ENCODE peak calls at places on chromosome 3, in nine cellular contexts. F, W, Y, M, T, Z, G, A and O are unnamed samples. For H3K36me3, the result is how much of the 10 kb centered on the place peaks cover.

GRCh38 chr3:55362206-55362960 is 124.7 kb downstream of the WNT5A start:
- DNase-seq in G (peak), A (no peak), M (peak), T (no peak), Z (no peak), W (no peak), Y (no peak), F (no peak), O (no peak)

GRCh38 chr3:171878441-171879225 is 35.5 kb downstream of the TMEM212 start:
- DNase-seq in A (peak), F (no peak), T (no peak), Y (no peak), M (no peak), Z (peak), G (peak), W (peak), O (no peak)

GRCh38 chr3:185935465-185936263 is 2.1 kb downstream of the TRA2B start:
- DNase-seq in Z (no peak), G (peak), F (no peak), T (peak), M (no peak), W (peak), Y (no peak), A (no peak), O (no peak)

GRCh38 chr3:42101481-42101880 is 10.3 kb downstream of the TRAK1 start:
- DNase-seq in F (no peak), A (no peak), G (no peak), M (no peak), W (no peak), Y (no peak), T (no peak), Z (peak), O (no peak)

GRCh38 chr3:41158947-41159346 is 40.4 kb upstream of the CTNNB1 start:
- DNase-seq in Z (no peak), A (no peak), T (no peak), W (no peak), F (no peak), M (no peak), G (peak), Y (no peak), O (no peak)

GRCh38 chr3:160678447-160678846 is 1.5 kb downstream of the ARL14 start:
- DNase-seq in A (peak), F (no peak), Z (peak), Y (no peak), M (no peak), T (no peak), W (peak), G (no peak), O (no peak)

GRCh38 chr3:66255865-66256264 is 35.1 kb downstream of the SLC25A26 start:
- DNase-seq in A (no peak), M (no peak), Z (peak), Y (no peak), G (no peak), T (peak), W (no peak), F (no peak), O (no peak)

GRCh38 chr3:94036909-94037507 is 8.6 kb upstream of the STX19 start:
- DNase-seq in Z (peak), Y (no peak), M (peak), T (peak), F (no peak), G (peak), W (peak), A (peak), O (no peak)

GRCh38 chr3:112132975-112133448 is at the start of gene GCSAM:
- DNase-seq in W (no peak), M (no peak), F (no peak), Y (peak), Z (no peak), T (peak), G (no peak), A (no peak), O (no peak)

GRCh38 chr3:73530030-73530411 is 94.7 kb downstream of the PDZRN3 start:
- DNase-seq in Z (peak), T (no peak), Y (no peak), W (no peak), M (peak), A (no peak), F (no peak), G (peak), O (no peak)

GRCh38 chr3:166902374-166902773 is 477.7 kb downstream of the ZBBX start:
- DNase-seq in W (no peak), A (no peak), F (no peak), M (no peak), G (no peak), Z (peak), T (peak), Y (no peak), O (no peak)

DNA sequence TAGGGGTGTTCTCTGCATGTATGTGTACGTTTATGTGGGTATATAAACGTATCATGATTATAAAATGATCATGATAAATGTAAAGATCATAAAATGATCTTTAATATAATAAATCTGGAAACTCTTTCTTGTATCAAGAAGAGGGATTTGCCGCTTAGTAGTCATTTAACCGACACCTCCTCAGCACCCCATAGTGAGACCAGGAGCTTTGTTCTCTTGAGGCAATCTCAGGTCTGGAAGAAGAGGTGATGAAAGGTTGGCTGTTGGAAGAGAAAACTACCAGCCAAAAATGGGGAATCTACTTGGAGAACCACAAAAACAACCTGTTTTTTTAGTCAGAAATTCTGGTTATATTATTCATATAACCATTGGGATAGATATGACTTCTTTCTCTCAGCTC is 38.7 kb downstream of the TGFBR2 start:
- DNase-seq in Z (no peak), Y (no peak), G (no peak), F (no peak), W (no peak), A (no peak), T (no peak), M (no peak), O (no peak)
- H3K27ac ChIP-seq in Z (no peak), Y (peak), G (no peak), F (no peak), W (no peak), A (no peak), T (no peak), M (peak), O (no peak)

DNA sequence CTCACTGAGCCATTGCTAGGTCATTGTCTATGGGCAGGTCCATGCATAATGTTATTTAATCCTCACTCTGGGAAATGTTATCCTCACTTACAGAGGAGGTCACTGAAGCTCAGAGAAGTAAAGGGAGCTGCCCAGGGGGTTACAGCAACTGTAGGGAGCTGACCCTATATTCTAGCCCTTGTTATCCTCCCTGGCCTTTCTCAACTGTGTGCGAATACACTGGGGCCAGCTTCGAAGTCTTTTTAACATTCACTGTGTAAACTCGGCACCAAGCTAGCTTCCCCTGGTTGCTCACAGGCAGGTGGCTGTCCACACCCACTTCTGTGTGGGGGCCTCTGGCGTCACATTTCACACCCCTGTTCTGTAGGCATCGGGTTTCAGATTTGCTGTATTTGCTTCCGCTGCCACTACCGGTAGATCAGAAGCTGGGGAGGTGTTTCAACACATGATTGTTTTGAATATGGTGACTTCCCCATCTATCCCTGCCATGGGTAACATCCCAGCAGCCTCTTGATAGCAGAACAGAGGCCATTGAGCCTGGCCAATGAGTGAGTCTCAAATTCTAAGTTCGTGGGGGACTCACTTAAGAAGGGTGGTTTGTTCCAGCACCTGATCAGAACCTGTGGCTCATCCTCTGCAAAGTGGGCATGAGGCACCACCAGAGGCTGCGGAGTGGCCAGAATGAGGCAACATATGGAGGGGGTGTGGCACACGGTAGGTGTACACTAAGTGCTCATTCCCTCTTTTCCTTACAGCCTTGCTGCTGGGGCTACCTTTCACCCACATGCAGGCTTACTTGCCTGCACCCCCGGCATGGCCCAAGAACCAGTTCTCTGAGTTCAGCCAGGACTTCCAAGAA is 61.6 kb downstream of the IQSEC1 start:
- DNase-seq in F (peak), M (no peak), T (peak), A (peak), Z (no peak), Y (no peak), W (no peak), G (no peak), O (no peak)
- H3K4me3 ChIP-seq in F (no peak), M (no peak), T (no peak), A (no peak), Z (no peak), Y (no peak), W (no peak), G (no peak), O (no peak)

GRCh38 chr3:134361162-134361831 is 12.9 kb downstream of the AMOTL2 start:
- DNase-seq in Z (no peak), M (no peak), T (no peak), F (peak), W (no peak), Y (no peak), G (no peak), A (no peak), O (peak)
- H3K36me3 ChIP-seq in Z (half or more), M (half or more), T (under half), F (half or more), W (half or more), Y (under half), G (half or more), A (half or more), O (half or more)

GRCh38 chr3:17190353-17191078 is 305.8 kb downstream of the PLCL2 start:
- DNase-seq in Y (no peak), G (no peak), Z (no peak), A (no peak), M (no peak), W (no peak), T (no peak), F (no peak), O (no peak)
- H3K27ac ChIP-seq in Y (peak), G (no peak), Z (no peak), A (no peak), M (no peak), W (no peak), T (no peak), F (no peak), O (no peak)

GRCh38 chr3:50610992-50611463 is 546 bp downstream of the CISH start:
- DNase-seq in T (no peak), F (no peak), A (no peak), Y (no peak), Z (no peak), W (peak), M (no peak), G (no peak), O (no peak)

GRCh38 chr3:50615190-50615589 is 1.8 kb upstream of the MAPKAPK3 start:
- DNase-seq in F (no peak), W (no peak), M (no peak), Z (no peak), A (no peak), T (no peak), G (no peak), Y (no peak), O (no peak)

GRCh38 chr3:50612234-50612972 is 829 bp upstream of the CISH start:
- DNase-seq in A (no peak), M (no peak), T (no peak), W (no peak), F (no peak), Y (peak), Z (no peak), G (no peak), O (no peak)

GRCh38 chr3:50611464-50612233 is at the start of gene CISH:
- DNase-seq in M (peak), G (peak), Y (peak), F (peak), W (peak), A (peak), T (peak), Z (peak), O (peak)

GRCh38 chr3:50612973-50613851 is 1.6 kb upstream of the CISH start:
- DNase-seq in G (no peak), F (no peak), Y (no peak), W (no peak), M (no peak), Z (no peak), T (no peak), A (no peak), O (no peak)
- H3K4me3 ChIP-seq in G (no peak), F (no peak), Y (peak), W (no peak), M (no peak), Z (no peak), T (no peak), A (no peak), O (no peak)

DNA sequence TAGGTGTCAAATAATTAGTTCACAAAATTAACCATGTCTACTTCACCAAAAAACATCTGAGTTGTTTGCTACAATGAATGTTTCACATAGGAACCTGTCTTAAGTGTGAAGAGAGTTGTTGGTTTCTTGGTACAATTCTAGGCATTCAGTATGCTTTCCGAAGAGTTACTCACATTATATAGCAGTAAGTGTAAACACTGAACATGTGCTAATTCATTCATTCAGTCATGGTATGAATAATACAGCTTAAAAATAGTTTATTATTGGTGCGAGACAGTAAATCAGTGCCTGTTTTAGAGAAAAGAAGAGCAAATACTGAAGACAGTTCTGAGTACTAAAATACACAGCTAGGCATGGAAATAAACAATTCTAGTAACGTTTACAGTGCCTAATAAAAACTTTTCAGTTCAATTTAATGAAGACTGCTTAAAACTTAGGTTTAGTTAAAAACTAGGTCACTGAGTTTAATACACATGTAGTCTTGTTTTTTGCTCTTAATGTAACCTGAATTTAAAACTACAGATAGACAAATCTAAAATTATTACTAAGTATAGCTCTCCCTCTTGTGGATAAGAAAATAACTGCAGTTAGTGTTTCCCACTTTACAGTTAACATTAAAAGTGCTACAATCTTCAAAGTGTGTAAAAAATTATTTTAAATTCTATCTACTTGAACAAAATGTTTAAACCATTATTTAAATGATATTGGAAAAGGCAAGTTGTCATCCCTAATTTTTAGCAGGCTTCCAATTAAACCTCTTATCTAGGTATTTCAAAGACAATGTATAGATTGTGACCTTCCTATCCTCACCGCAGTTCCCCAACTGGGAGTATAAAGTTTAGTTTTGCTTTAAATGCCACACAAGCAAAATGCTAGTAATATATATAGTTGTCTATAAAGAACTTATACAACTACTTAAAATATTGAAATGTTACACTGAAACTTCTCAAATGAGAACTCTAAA is 20.1 kb upstream of the ZCWPW2 start:
- DNase-seq in T (peak), A (no peak), M (no peak), W (peak), F (no peak), G (no peak), Y (no peak), Z (peak), O (no peak)
- H3K36me3 ChIP-seq in T (under half), A (under half), M (under half), W (under half), F (under half), G (under half), Y (under half), Z (under half), O (half or more)

DNA sequence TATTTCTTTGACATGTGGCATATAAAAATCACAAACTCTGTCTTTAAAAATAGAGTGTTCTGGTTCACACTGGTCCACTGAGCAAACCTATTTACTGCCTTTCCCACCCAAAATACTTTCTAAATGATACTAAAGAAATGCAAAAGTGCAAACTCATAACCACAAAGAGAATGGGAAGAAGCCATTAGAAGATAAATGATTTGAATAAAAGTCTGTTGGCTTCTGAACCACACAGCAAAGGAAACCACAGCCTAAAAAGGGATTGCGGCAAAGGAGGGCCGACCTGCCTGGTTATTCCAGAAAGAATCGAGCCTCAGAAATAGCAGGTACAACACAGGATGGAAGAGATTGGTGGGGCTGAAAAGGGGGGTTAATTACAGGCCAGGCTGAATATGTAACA is 599.5 kb downstream of the FHIT start:
- DNase-seq in Z (no peak), M (no peak), A (no peak), W (no peak), G (peak), T (no peak), F (no peak), Y (no peak), O (no peak)
- H3K27ac ChIP-seq in Z (no peak), M (no peak), A (no peak), W (no peak), G (no peak), T (no peak), F (no peak), Y (no peak), O (no peak)

DNA sequence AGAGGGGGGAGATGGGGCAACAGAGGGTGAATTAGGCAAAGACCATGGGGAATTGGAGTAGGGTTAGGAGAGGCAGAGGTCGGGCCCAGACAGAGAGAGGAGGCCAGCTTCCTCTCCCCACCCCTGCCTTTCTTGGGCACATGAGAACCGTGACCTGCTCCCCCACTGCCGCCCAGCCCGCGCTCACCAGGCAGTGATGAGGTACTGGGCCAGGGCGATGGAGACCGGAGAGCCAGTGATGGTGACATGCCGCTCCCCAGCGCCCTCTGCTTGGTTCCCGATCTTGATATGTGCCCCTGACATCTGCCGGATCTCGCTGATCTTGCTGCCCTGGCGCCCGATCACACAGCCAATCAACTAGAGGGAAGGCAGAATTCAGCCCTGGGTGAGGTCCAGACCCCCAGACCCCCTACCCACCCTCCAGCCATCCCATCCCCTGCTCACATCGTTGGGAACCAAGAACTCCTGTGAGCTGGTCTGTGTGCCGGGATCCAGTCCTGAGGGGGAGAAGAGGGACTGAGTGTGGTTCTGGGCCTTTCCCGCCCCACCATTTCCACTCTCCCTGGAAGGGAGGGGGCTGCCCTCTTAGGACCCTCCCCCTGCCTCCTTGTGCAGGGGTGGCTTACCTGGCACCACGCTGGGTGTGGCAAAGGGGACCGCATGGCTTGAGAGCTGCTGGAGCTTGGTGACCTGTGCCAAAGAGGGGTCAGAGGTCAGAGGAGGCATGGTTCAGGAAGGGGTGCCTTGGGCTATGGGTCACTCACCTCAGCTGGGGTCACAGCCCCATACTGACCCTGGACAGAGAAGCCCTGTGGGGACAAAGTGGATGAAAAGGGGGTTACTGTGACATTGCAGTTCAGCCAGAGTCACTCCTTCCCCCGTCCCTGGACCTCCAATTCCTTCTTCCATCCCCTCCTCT is 3.7 kb downstream of the GPR62 start:
- DNase-seq in Z (no peak), M (no peak), F (no peak), A (no peak), Y (no peak), T (no peak), G (no peak), W (no peak), O (no peak)
- H3K4me3 ChIP-seq in Z (no peak), M (no peak), F (no peak), A (no peak), Y (no peak), T (no peak), G (no peak), W (no peak), O (no peak)

GRCh38 chr3:51786247-51786646 is 7.2 kb upstream of the IQCF6 start:
- DNase-seq in Y (no peak), A (no peak), F (no peak), G (no peak), T (no peak), Z (no peak), M (no peak), W (no peak), O (no peak)

GRCh38 chr3:51796859-51797258 is 17.8 kb upstream of the IQCF6 start:
- DNase-seq in Y (no peak), A (no peak), W (no peak), M (no peak), F (no peak), Z (no peak), T (no peak), G (no peak), O (no peak)

GRCh38 chr3:51789437-51789836 is 10.4 kb upstream of the IQCF6 start:
- DNase-seq in F (no peak), W (no peak), G (no peak), T (no peak), M (no peak), Z (no peak), A (no peak), Y (no peak), O (no peak)

GRCh38 chr3:51794202-51794601 is 15.2 kb upstream of the IQCF6 start:
- DNase-seq in T (no peak), W (no peak), F (no peak), Z (no peak), M (no peak), A (no peak), G (no peak), Y (no peak), O (no peak)

DNA sequence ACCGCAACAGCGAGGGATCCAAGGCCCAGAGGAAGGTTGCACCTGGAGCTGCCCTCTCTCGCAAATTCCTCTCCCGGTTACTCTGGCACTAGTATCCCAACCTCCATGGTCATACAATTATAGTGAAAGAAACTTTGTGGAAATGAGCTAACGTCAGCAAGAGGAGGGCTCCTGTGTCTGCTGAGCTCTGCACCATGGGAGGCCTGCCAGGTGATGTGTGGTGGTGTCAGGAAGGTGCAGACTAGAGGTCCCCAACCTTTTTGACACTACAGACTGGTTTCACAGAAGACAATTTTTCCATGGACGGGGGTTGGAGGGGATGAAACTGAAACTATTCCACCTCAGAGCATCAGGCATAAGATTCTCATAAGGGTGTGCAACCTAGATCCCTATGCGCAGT is 13.2 kb upstream of the IQCF6 start:
- DNase-seq in Z (no peak), Y (no peak), W (no peak), M (no peak), T (no peak), G (no peak), A (no peak), F (no peak), O (no peak)
- H3K36me3 ChIP-seq in Z (under half), Y (under half), W (under half), M (under half), T (under half), G (under half), A (under half), F (under half), O (under half)